ENCODE peak calls at places on chromosomes 2 and 18, in ten cellular contexts. O is lower lobe of right lung; M is hepatocyte; G is CD8-positive, alpha-beta T cell; J is MM.1S; N is transverse colon; D is upper lobe of right lung; Z is uterus; L is left ventricle myocardium inferior; E is tibial nerve. V is an unnamed sample.

GRCh38 chr2:159710601-159711180 is 1.6 kb upstream of the MARCHF7 start:
- DNase-seq in O (no peak), M (no peak), G (no peak), J (no peak), N (no peak), D (no peak), Z (no peak), L (no peak), E (no peak), V (no peak)

GRCh38 chr2:37110306-37111212 is 26.2 kb downstream of the GPATCH11 start:
- DNase-seq in O (no peak), M (no peak), G (no peak), J (no peak), N (no peak), D (no peak), Z (no peak), L (no peak), E (no peak), V (no peak)

GRCh38 chr2:143802871-143803650 is 673.8 kb downstream of the ARHGAP15 start:
- DNase-seq in O (no peak), M (no peak), G (no peak), J (peak; percentile 59), N (no peak), D (no peak), Z (no peak), L (no peak), E (no peak), V (no peak)

GRCh38 chr18:61575419-61575818 is 242.2 kb downstream of the CDH20 start:
- DNase-seq in O (no peak), M (no peak), G (no peak), J (no peak), N (no peak), D (no peak), Z (no peak), L (no peak), E (no peak), V (no peak)

GRCh38 chr18:74540689-74541421 is 6.6 kb downstream of the CNDP1 start:
- DNase-seq in O (no peak), M (no peak), G (no peak), J (no peak), N (peak; percentile 18), D (no peak), Z (no peak), L (no peak), E (no peak), V (no peak)

GRCh38 chr2:101597347-101597944 is 100.1 kb upstream of the MAP4K4 start:
- DNase-seq in O (no peak), M (peak; percentile 25), G (no peak), J (no peak), N (no peak), D (no peak), Z (no peak), L (peak; percentile 36), E (no peak), V (no peak)

GRCh38 chr2:81436256-81436655 is 1131.7 kb upstream of the LRRTM1 start:
- DNase-seq in O (no peak), M (no peak), G (no peak), J (no peak), N (no peak), D (no peak), Z (no peak), L (no peak), E (no peak), V (no peak)

GRCh38 chr2:205681836-205682238 is 464 bp upstream of the NRP2 start:
- DNase-seq in O (no peak), M (no peak), G (no peak), J (no peak), N (no peak), D (peak; percentile 71), Z (peak; percentile 46), L (no peak), E (no peak), V (no peak)

GRCh38 chr2:199463000-199463692 is 5.4 kb upstream of the SATB2 start:
- DNase-seq in O (peak; percentile 77), M (peak; percentile 85), G (no peak), J (peak; percentile 65), N (peak; percentile 90), D (peak; percentile 88), Z (peak; percentile 63), L (peak; percentile 60), E (peak; percentile 66), V (peak; percentile 40)

GRCh38 chr2:59804662-59805258 is 748.7 kb downstream of the BCL11A start:
- DNase-seq in O (no peak), M (no peak), G (no peak), J (no peak), N (peak; percentile 30), D (no peak), Z (no peak), L (no peak), E (no peak), V (no peak)

GRCh38 chr2:126863336-126864015 is 35.2 kb upstream of the TEX51 start:
- DNase-seq in O (no peak), M (no peak), G (no peak), J (no peak), N (no peak), D (no peak), Z (no peak), L (no peak), E (no peak), V (no peak)

GRCh38 chr2:173797586-173798263 is 167.4 kb downstream of the SP3 start:
- DNase-seq in O (no peak), M (no peak), G (no peak), J (no peak), N (no peak), D (no peak), Z (no peak), L (no peak), E (no peak), V (no peak)

GRCh38 chr18:58004317-58004716 is 39.7 kb upstream of the NEDD4L start:
- DNase-seq in O (no peak), M (no peak), G (no peak), J (no peak), N (no peak), D (no peak), Z (no peak), L (no peak), E (no peak), V (no peak)

GRCh38 chr2:239544846-239545465 is 144.1 kb upstream of the HDAC4 start:
- DNase-seq in O (no peak), M (no peak), G (no peak), J (no peak), N (no peak), D (peak; percentile 44), Z (no peak), L (no peak), E (no peak), V (no peak)

GRCh38 chr2:109727929-109728447 is 66.1 kb upstream of the RGPD5 start:
- DNase-seq in O (no peak), M (no peak), G (no peak), J (no peak), N (no peak), D (peak; percentile 13), Z (no peak), L (no peak), E (no peak), V (no peak)

GRCh38 chr2:162067596-162067995 is 6.4 kb downstream of the DPP4 start:
- DNase-seq in O (no peak), M (no peak), G (no peak), J (no peak), N (no peak), D (no peak), Z (no peak), L (no peak), E (no peak), V (no peak)

GRCh38 chr2:71125506-71126294 is 4.3 kb downstream of the MCEE start:
- DNase-seq in O (no peak), M (no peak), G (no peak), J (no peak), N (no peak), D (no peak), Z (no peak), L (no peak), E (no peak), V (no peak)

GRCh38 chr2:143399679-143400078 is 270.5 kb downstream of the ARHGAP15 start:
- DNase-seq in O (no peak), M (no peak), G (no peak), J (no peak), N (no peak), D (no peak), Z (no peak), L (no peak), E (no peak), V (no peak)

GRCh38 chr2:67290451-67290991 is 106.6 kb upstream of the ETAA1 start:
- DNase-seq in O (no peak), M (no peak), G (no peak), J (no peak), N (no peak), D (no peak), Z (no peak), L (no peak), E (no peak), V (no peak)
- H3K27ac ChIP-seq in O (no peak overlapping the region), M (no peak overlapping the region), G (no peak overlapping the region), J (no peak overlapping the region), N (no peak overlapping the region), D (no peak overlapping the region), Z (no peak overlapping the region), L (no peak overlapping the region), E (no peak overlapping the region), V (no peak overlapping the region)

GRCh38 chr2:10926191-10926830 is 14.6 kb downstream of the KCNF1 start:
- DNase-seq in O (no peak), M (no peak), G (no peak), J (no peak), N (no peak), D (no peak), Z (no peak), L (no peak), E (no peak), V (no peak)
- H3K27me3 ChIP-seq in O (peaks cover 5% of the 10 kb centered on the region), M (peaks cover 12% of the 10 kb centered on the region), G (no peaks in the 10 kb centered on the region), J (peaks cover 4% of the 10 kb centered on the region), N (no peaks in the 10 kb centered on the region), D (no peaks in the 10 kb centered on the region), Z (no peaks in the 10 kb centered on the region), L (peaks cover 87% of the 10 kb centered on the region), E (peaks cover 7% of the 10 kb centered on the region), V (no peaks in the 10 kb centered on the region)

DNA sequence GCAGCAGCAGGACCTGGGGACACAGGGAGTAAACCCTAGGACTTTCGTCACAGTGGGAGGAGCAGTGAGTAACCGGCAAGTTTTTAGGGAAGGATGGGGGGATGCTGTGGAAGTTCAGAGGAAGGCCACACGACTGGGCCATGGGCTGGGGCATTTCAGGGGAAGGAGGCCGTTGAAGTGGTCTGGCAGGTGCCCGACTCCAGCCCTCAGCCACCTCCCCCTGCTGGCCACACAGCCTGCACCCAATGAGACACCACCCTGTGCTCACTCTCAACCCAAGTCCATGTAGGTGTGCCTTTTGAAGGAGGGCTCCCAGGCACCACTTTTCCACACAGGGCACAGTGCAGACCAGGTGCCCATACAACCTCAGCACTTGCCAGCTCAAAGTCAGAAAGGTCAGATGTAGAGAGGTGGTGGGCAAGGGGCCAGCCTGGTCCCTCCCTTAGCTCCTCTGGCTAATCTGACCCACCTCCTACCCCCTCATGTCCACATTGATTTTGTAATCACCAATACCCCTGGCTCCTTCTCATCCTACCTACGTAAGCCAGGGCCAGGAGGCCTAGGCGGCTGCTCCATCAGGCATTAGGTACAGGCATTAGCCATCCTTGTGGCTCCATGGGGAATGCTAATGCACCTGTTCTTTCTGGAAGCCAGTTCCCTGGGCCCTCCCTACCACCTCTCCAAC is 211.2 kb downstream of the SMAD2 start:
- DNase-seq in O (no peak), M (no peak), G (no peak), J (no peak), N (no peak), D (no peak), Z (no peak), L (no peak), E (no peak), V (no peak)
- TF ChIP-seq CTCF in O (no peak), M (no peak), G (no peak), J (no peak), N (no peak), D (no peak), Z (no peak), L (no peak), E (no peak), V (no peak)

GRCh38 chr2:46308629-46309028 is 11.4 kb downstream of the EPAS1 start:
- DNase-seq in O (no peak), M (no peak), G (no peak), J (no peak), N (no peak), D (no peak), Z (no peak), L (no peak), E (no peak), V (no peak)
- H3K27ac ChIP-seq in O (no peak overlapping the region), M (peak overlapping the region; percentile 84), G (no peak overlapping the region), J (no peak overlapping the region), N (peak overlapping the region; percentile 78), D (peak overlapping the region; percentile 11), Z (peak overlapping the region; percentile 93), L (peak overlapping the region; percentile 99), E (peak overlapping the region; percentile 44), V (no peak overlapping the region)